ENCODE peak calls at places on chromosomes 7 and 10, in nine cellular contexts. E, L, U, H, K, S, Q, Z and Y are unnamed samples.

GRCh38 chr10:116708386-116708785 is 34.0 kb downstream of the HSPA12A start:
- DNase-seq in E (no peak), L (no peak), U (no peak), H (no peak), K (no peak), S (peak), Q (peak), Z (no peak), Y (no peak)

GRCh38 chr10:52744057-52744819 is 28.3 kb downstream of the MBL2 start:
- DNase-seq in E (no peak), L (no peak), U (no peak), H (no peak), K (no peak), S (no peak), Q (peak), Z (no peak), Y (no peak)

GRCh38 chr10:117322258-117322657 is 53.0 kb downstream of the PDZD8 start:
- DNase-seq in E (no peak), L (no peak), U (no peak), H (no peak), K (no peak), S (peak), Q (peak), Z (no peak), Y (no peak)

GRCh38 chr7:100483728-100484635 is at the start of gene NYAP1:
- DNase-seq in E (no peak), L (peak), U (peak), H (peak), K (no peak), S (peak), Q (peak), Z (peak), Y (peak)

GRCh38 chr7:157572622-157573021 is 235.8 kb downstream of the DNAJB6 start:
- DNase-seq in E (no peak), L (no peak), U (no peak), H (no peak), K (no peak), S (no peak), Q (no peak), Z (no peak), Y (no peak)

GRCh38 chr10:44992070-44992731 is 8.5 kb upstream of the ZNF22 start:
- DNase-seq in E (no peak), L (no peak), U (no peak), H (peak), K (no peak), S (no peak), Q (no peak), Z (no peak), Y (no peak)

GRCh38 chr7:21565614-21566013 is 22.8 kb downstream of the DNAH11 start:
- DNase-seq in E (no peak), L (no peak), U (no peak), H (no peak), K (no peak), S (no peak), Q (no peak), Z (no peak), Y (no peak)

GRCh38 chr7:149714910-149715471 is 58.4 kb downstream of the ZNF467 start:
- DNase-seq in E (no peak), L (no peak), U (peak), H (no peak), K (peak), S (peak), Q (no peak), Z (no peak), Y (peak)

GRCh38 chr10:100009793-100010676 is at the start of gene DNMBP:
- DNase-seq in E (peak), L (peak), U (peak), H (peak), K (peak), S (peak), Q (peak), Z (peak), Y (peak)

GRCh38 chr7:6221340-6222319 is 50.8 kb downstream of the CYTH3 start:
- DNase-seq in E (no peak), L (no peak), U (peak), H (no peak), K (no peak), S (peak), Q (peak), Z (no peak), Y (peak)

GRCh38 chr7:73847941-73848723 is 5.8 kb upstream of the METTL27 start:
- DNase-seq in E (no peak), L (no peak), U (no peak), H (no peak), K (no peak), S (no peak), Q (no peak), Z (no peak), Y (no peak)

GRCh38 chr7:49346200-49346899 is 422.0 kb downstream of the CDC14C start:
- DNase-seq in E (no peak), L (no peak), U (no peak), H (peak), K (no peak), S (no peak), Q (no peak), Z (no peak), Y (no peak)

GRCh38 chr10:103510791-103511757 is 17.6 kb downstream of the NEURL1 start:
- DNase-seq in E (no peak), L (no peak), U (no peak), H (no peak), K (no peak), S (no peak), Q (no peak), Z (no peak), Y (no peak)

GRCh38 chr7:148819697-148820332 is 64.3 kb downstream of the EZH2 start:
- DNase-seq in E (no peak), L (no peak), U (no peak), H (no peak), K (no peak), S (peak), Q (peak), Z (no peak), Y (no peak)

GRCh38 chr7:44282601-44283171 is 42.7 kb downstream of the CAMK2B start:
- DNase-seq in E (no peak), L (peak), U (no peak), H (peak), K (no peak), S (no peak), Q (no peak), Z (no peak), Y (peak)

GRCh38 chr10:59127991-59128390 is 48.5 kb upstream of the PHYHIPL start:
- DNase-seq in E (no peak), L (no peak), U (no peak), H (no peak), K (no peak), S (no peak), Q (no peak), Z (no peak), Y (no peak)

GRCh38 chr7:139523199-139523941 is at the start of gene CLEC2L:
- DNase-seq in E (no peak), L (no peak), U (peak), H (no peak), K (no peak), S (no peak), Q (no peak), Z (no peak), Y (peak)

GRCh38 chr10:49173201-49173772 is 14.9 kb downstream of the TMEM273 start:
- DNase-seq in E (no peak), L (no peak), U (no peak), H (no peak), K (no peak), S (no peak), Q (peak), Z (no peak), Y (no peak)

GRCh38 chr7:132075573-132075972 is 500.7 kb downstream of the PLXNA4 start:
- DNase-seq in E (no peak), L (no peak), U (no peak), H (no peak), K (no peak), S (no peak), Q (no peak), Z (no peak), Y (no peak)

GRCh38 chr7:147413243-147413642 is 1177.3 kb upstream of the C7orf33 start:
- DNase-seq in E (no peak), L (no peak), U (no peak), H (no peak), K (no peak), S (no peak), Q (no peak), Z (peak), Y (no peak)

GRCh38 chr7:95609277-95609971 is 13.1 kb upstream of the PDK4 start:
- DNase-seq in E (peak), L (no peak), U (no peak), H (peak), K (no peak), S (peak), Q (peak), Z (peak), Y (no peak)

GRCh38 chr7:151694828-151695580 is 175.3 kb upstream of the RHEB start:
- DNase-seq in E (no peak), L (peak), U (no peak), H (peak), K (no peak), S (no peak), Q (no peak), Z (no peak), Y (no peak)

GRCh38 chr7:20235303-20235702 is 18.1 kb upstream of the MACC1 start:
- DNase-seq in E (no peak), L (no peak), U (no peak), H (no peak), K (no peak), S (no peak), Q (no peak), Z (no peak), Y (no peak)

GRCh38 chr10:46234026-46234425 is 52.8 kb upstream of the ANTXRL start:
- DNase-seq in E (no peak), L (no peak), U (no peak), H (no peak), K (peak), S (no peak), Q (no peak), Z (no peak), Y (peak)

GRCh38 chr7:996089-996872 is 13.3 kb downstream of the CYP2W1 start:
- DNase-seq in E (peak), L (no peak), U (no peak), H (no peak), K (no peak), S (no peak), Q (no peak), Z (no peak), Y (no peak)

GRCh38 chr7:123994449-123994848 is 38.4 kb downstream of the TMEM229A start:
- DNase-seq in E (no peak), L (no peak), U (no peak), H (no peak), K (no peak), S (no peak), Q (no peak), Z (no peak), Y (no peak)

GRCh38 chr7:120055300-120055699 is 217.7 kb upstream of the KCND2 start:
- DNase-seq in E (no peak), L (no peak), U (no peak), H (no peak), K (no peak), S (peak), Q (peak), Z (no peak), Y (no peak)

GRCh38 chr10:3755440-3756359 is 29.3 kb downstream of the KLF6 start:
- DNase-seq in E (no peak), L (no peak), U (no peak), H (peak), K (no peak), S (peak), Q (no peak), Z (no peak), Y (peak)

GRCh38 chr10:29783211-29783947 is 148.6 kb upstream of the SVIL start:
- DNase-seq in E (no peak), L (no peak), U (no peak), H (no peak), K (no peak), S (peak), Q (no peak), Z (no peak), Y (no peak)

GRCh38 chr10:23514321-23514720 is 75.4 kb downstream of the OTUD1 start:
- DNase-seq in E (no peak), L (no peak), U (no peak), H (no peak), K (no peak), S (peak), Q (no peak), Z (no peak), Y (no peak)

GRCh38 chr7:102260856-102261255 is 25.8 kb upstream of the SH2B2 start:
- DNase-seq in E (no peak), L (peak), U (no peak), H (peak), K (no peak), S (peak), Q (peak), Z (no peak), Y (no peak)

GRCh38 chr7:24812313-24812945 is 55.2 kb upstream of the GSDME start:
- DNase-seq in E (no peak), L (peak), U (peak), H (no peak), K (no peak), S (no peak), Q (peak), Z (peak), Y (peak)

GRCh38 chr10:117544729-117545140 is 2.2 kb downstream of the EMX2 start:
- DNase-seq in E (no peak), L (no peak), U (no peak), H (no peak), K (no peak), S (peak), Q (no peak), Z (no peak), Y (no peak)